ENCODE peak calls at places on chromosomes 7 and 10, in four cellular contexts. Z is HFFc6; Y is stimulated activated CD4-positive, alpha-beta T cell treated with anti-CD3 and anti-CD28 coated beads, Interleukin-12 subunit alpha, Interleukin-12 subunit beta, amount 100 ng/mL, for 48 hours; X is AG09319. F is an unnamed sample.

GRCh38 chr10:99976886-99977391 is 32.8 kb downstream of the DNMBP start:
- DNase-seq in Z (peak), Y (no peak), X (peak), F (no peak)

GRCh38 chr10:101897633-101898032 is 54.0 kb upstream of the KCNIP2 start:
- DNase-seq in Z (peak), Y (no peak), X (no peak), F (no peak)

GRCh38 chr10:54559498-54559897 is 241.5 kb downstream of the PCDH15 start:
- DNase-seq in Z (no peak), Y (no peak), X (no peak), F (no peak)

GRCh38 chr7:37282927-37283326 is 165.7 kb downstream of the ELMO1 start:
- DNase-seq in Z (no peak), Y (no peak), X (no peak), F (no peak)

GRCh38 chr7:100160067-100160466 is 1.5 kb upstream of the TRAPPC14 start:
- DNase-seq in Z (no peak), Y (no peak), X (no peak), F (no peak)

GRCh38 chr7:157537056-157537455 is 200.3 kb downstream of the DNAJB6 start:
- DNase-seq in Z (no peak), Y (no peak), X (no peak), F (no peak)

GRCh38 chr10:12799746-12800145 is 201.8 kb downstream of the CCDC3 start:
- DNase-seq in Z (no peak), Y (no peak), X (no peak), F (no peak)

GRCh38 chr7:36895112-36895511 is 170.8 kb upstream of the AOAH start:
- DNase-seq in Z (no peak), Y (no peak), X (no peak), F (no peak)

GRCh38 chr7:101153969-101154692 is at the start of gene AP1S1:
- DNase-seq in Z (peak), Y (peak), X (peak), F (peak)

GRCh38 chr10:97012470-97012869 is 173.3 kb downstream of the SLIT1 start:
- DNase-seq in Z (no peak), Y (no peak), X (no peak), F (no peak)